ENCODE peak calls at places on chromosomes 16 and 17, in six cellular contexts. One of them, this sample, is unnamed.

GRCh38 chr17:67156269-67157199 is 88.5 kb downstream of the HELZ start:
- DNase-seq in K562: no peak
- DNase-seq in heart left ventricle: no peak
- DNase-seq in CD4-positive, CD25-positive, alpha-beta regulatory T cell: no peak
- DNase-seq in adrenal gland: no peak
- DNase-seq in prostate gland: no peak
- DNase-seq in this sample: no peak

GRCh38 chr17:14886200-14886739 is 378.9 kb downstream of the PMP22 start:
- DNase-seq in K562: peak; percentile 3
- DNase-seq in CD4-positive, CD25-positive, alpha-beta regulatory T cell: no peak
- DNase-seq in adrenal gland: no peak
- DNase-seq in heart left ventricle: no peak
- DNase-seq in prostate gland: no peak
- DNase-seq in this sample: no peak

GRCh38 chr16:75647138-75647491 is 350 bp downstream of the KARS1 start:
- DNase-seq in heart left ventricle: no peak
- DNase-seq in K562: no peak
- DNase-seq in adrenal gland: no peak
- DNase-seq in prostate gland: no peak
- DNase-seq in CD4-positive, CD25-positive, alpha-beta regulatory T cell: no peak
- DNase-seq in this sample: no peak

GRCh38 chr17:37107406-37108083 is 158.8 kb downstream of the AATF start:
- DNase-seq in K562: no peak
- DNase-seq in CD4-positive, CD25-positive, alpha-beta regulatory T cell: no peak
- DNase-seq in prostate gland: peak; percentile 88
- DNase-seq in heart left ventricle: peak; percentile 76
- DNase-seq in adrenal gland: peak; percentile 76
- DNase-seq in this sample: peak; percentile 80

GRCh38 chr16:63617990-63618763 is 1503.7 kb downstream of the CDH11 start:
- DNase-seq in adrenal gland: no peak
- DNase-seq in heart left ventricle: peak; percentile 65
- DNase-seq in K562: no peak
- DNase-seq in CD4-positive, CD25-positive, alpha-beta regulatory T cell: no peak
- DNase-seq in prostate gland: peak; percentile 47
- DNase-seq in this sample: peak; percentile 21

GRCh38 chr16:68077866-68078725 is 7.1 kb upstream of the NFATC3 start:
- DNase-seq in heart left ventricle: no peak
- DNase-seq in CD4-positive, CD25-positive, alpha-beta regulatory T cell: no peak
- DNase-seq in adrenal gland: no peak
- DNase-seq in K562: no peak
- DNase-seq in prostate gland: no peak
- DNase-seq in this sample: no peak

GRCh38 chr17:13550291-13550690 is 51.4 kb downstream of the HS3ST3A1 start:
- DNase-seq in adrenal gland: no peak
- DNase-seq in CD4-positive, CD25-positive, alpha-beta regulatory T cell: no peak
- DNase-seq in prostate gland: no peak
- DNase-seq in heart left ventricle: no peak
- DNase-seq in K562: no peak
- DNase-seq in this sample: no peak

GRCh38 chr16:48176635-48177408 is 21.0 kb upstream of the ABCC12 start:
- DNase-seq in prostate gland: no peak
- DNase-seq in K562: no peak
- DNase-seq in heart left ventricle: no peak
- DNase-seq in adrenal gland: no peak
- DNase-seq in CD4-positive, CD25-positive, alpha-beta regulatory T cell: no peak
- DNase-seq in this sample: no peak

GRCh38 chr17:1908699-1909309 is 79.0 kb downstream of the RPA1 start:
- DNase-seq in K562: peak; percentile 59
- DNase-seq in heart left ventricle: peak; percentile 61
- DNase-seq in CD4-positive, CD25-positive, alpha-beta regulatory T cell: no peak
- DNase-seq in adrenal gland: peak; percentile 76
- DNase-seq in prostate gland: peak; percentile 62
- DNase-seq in this sample: peak; percentile 65

GRCh38 chr16:85946680-85947510 is 47.9 kb downstream of the IRF8 start:
- DNase-seq in heart left ventricle: no peak
- DNase-seq in adrenal gland: no peak
- DNase-seq in prostate gland: no peak
- DNase-seq in K562: no peak
- DNase-seq in CD4-positive, CD25-positive, alpha-beta regulatory T cell: no peak
- DNase-seq in this sample: no peak

GRCh38 chr16:11681977-11682654 is 13.9 kb downstream of the SNN start:
- DNase-seq in adrenal gland: no peak
- DNase-seq in CD4-positive, CD25-positive, alpha-beta regulatory T cell: no peak
- DNase-seq in K562: no peak
- DNase-seq in heart left ventricle: no peak
- DNase-seq in prostate gland: no peak
- DNase-seq in this sample: no peak

GRCh38 chr16:58125781-58126335 is 3.3 kb downstream of the CFAP20 start:
- DNase-seq in heart left ventricle: no peak
- DNase-seq in prostate gland: no peak
- DNase-seq in CD4-positive, CD25-positive, alpha-beta regulatory T cell: no peak
- DNase-seq in K562: no peak
- DNase-seq in adrenal gland: no peak
- DNase-seq in this sample: no peak
- H3K4me3 ChIP-seq in heart left ventricle: no peak overlapping the region
- H3K4me3 ChIP-seq in prostate gland: no peak overlapping the region
- H3K4me3 ChIP-seq in CD4-positive, CD25-positive, alpha-beta regulatory T cell: peak overlapping the region; percentile 93
- H3K4me3 ChIP-seq in K562: peak overlapping the region; percentile 15
- H3K4me3 ChIP-seq in adrenal gland: no peak overlapping the region
- H3K4me3 ChIP-seq in this sample: no peak overlapping the region

DNA sequence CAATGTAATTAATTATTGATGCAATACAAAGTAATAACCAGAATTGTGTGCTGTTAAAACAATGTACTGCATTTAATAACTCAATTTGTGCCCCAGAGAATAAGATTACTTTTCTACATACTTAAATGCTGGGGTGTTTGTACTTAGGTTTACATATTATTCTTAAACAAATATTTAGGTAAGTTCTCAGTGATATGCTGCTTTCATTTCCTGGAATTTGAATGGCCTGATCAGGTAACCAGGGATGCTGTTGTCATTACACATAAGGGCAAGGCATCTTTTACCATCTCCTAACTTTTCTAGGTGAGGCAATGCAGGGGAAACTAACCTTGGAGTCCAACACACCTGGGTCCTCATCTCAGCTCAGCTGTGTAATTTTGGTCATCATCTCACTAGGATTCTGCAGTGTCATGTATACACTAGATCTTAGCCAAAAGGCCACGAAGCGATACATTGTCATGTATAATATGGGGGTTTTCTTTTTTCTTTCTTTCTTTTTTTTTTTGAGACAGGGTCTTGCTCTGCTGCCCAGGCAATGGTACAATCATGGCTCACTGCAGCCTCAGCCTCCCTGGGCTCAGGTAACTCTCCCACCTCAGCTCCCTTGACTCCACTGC is 45.2 kb downstream of the MYO1D start:
- DNase-seq in adrenal gland: no peak
- DNase-seq in CD4-positive, CD25-positive, alpha-beta regulatory T cell: no peak
- DNase-seq in heart left ventricle: no peak
- DNase-seq in prostate gland: no peak
- DNase-seq in K562: no peak
- DNase-seq in this sample: no peak
- H3K27ac ChIP-seq in adrenal gland: no peak overlapping the region
- H3K27ac ChIP-seq in CD4-positive, CD25-positive, alpha-beta regulatory T cell: no peak overlapping the region
- H3K27ac ChIP-seq in heart left ventricle: no peak overlapping the region
- H3K27ac ChIP-seq in prostate gland: no peak overlapping the region
- H3K27ac ChIP-seq in K562: no peak overlapping the region
- H3K27ac ChIP-seq in this sample: no peak overlapping the region

GRCh38 chr16:30652005-30652296 is 1.2 kb downstream of the PRR14 start:
- DNase-seq in K562: no peak
- DNase-seq in CD4-positive, CD25-positive, alpha-beta regulatory T cell: no peak
- DNase-seq in adrenal gland: no peak
- DNase-seq in prostate gland: no peak
- DNase-seq in heart left ventricle: no peak
- DNase-seq in this sample: no peak
- H3K4me3 ChIP-seq in K562: peak overlapping the region; percentile 98
- H3K4me3 ChIP-seq in CD4-positive, CD25-positive, alpha-beta regulatory T cell: peak overlapping the region; percentile 57
- H3K4me3 ChIP-seq in adrenal gland: peak overlapping the region; percentile 69
- H3K4me3 ChIP-seq in prostate gland: peak overlapping the region; percentile 75
- H3K4me3 ChIP-seq in heart left ventricle: peak overlapping the region; percentile 77
- H3K4me3 ChIP-seq in this sample: peak overlapping the region; percentile 94

GRCh38 chr17:64599827-64600226 is 62.3 kb downstream of the SMURF2 start:
- DNase-seq in prostate gland: no peak
- DNase-seq in adrenal gland: no peak
- DNase-seq in K562: peak; percentile 16
- DNase-seq in heart left ventricle: no peak
- DNase-seq in CD4-positive, CD25-positive, alpha-beta regulatory T cell: no peak
- DNase-seq in this sample: no peak

GRCh38 chr17:64599187-64599676 is 62.9 kb downstream of the SMURF2 start:
- DNase-seq in CD4-positive, CD25-positive, alpha-beta regulatory T cell: peak; percentile 5
- DNase-seq in heart left ventricle: no peak
- DNase-seq in prostate gland: no peak
- DNase-seq in adrenal gland: no peak
- DNase-seq in K562: peak; percentile 71
- DNase-seq in this sample: no peak

GRCh38 chr17:64596439-64596838 is 65.7 kb downstream of the SMURF2 start:
- DNase-seq in CD4-positive, CD25-positive, alpha-beta regulatory T cell: no peak
- DNase-seq in prostate gland: no peak
- DNase-seq in heart left ventricle: no peak
- DNase-seq in K562: no peak
- DNase-seq in adrenal gland: no peak
- DNase-seq in this sample: no peak

GRCh38 chr17:64596988-64597387 is 65.1 kb downstream of the SMURF2 start:
- DNase-seq in CD4-positive, CD25-positive, alpha-beta regulatory T cell: no peak
- DNase-seq in K562: no peak
- DNase-seq in prostate gland: no peak
- DNase-seq in adrenal gland: no peak
- DNase-seq in heart left ventricle: no peak
- DNase-seq in this sample: no peak

DNA sequence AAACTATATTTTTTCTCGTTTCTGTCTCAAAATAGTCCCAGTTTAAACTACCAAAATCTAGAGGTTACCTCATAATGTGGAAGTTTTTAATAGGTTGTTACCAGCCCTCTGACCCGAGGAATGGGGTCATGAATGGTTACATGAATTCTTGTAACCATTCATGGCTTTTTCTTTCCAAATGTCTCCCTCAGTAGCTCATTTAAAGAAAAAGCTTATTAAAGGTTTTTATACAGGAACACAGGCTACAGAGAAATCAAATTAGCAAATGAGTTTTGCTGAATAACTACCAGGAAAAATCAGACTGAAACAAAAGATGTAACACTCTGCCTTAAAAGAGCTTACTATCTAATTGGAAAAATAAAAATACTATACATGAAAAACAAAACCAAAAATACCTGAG is 63.4 kb downstream of the SMURF2 start:
- DNase-seq in adrenal gland: no peak
- DNase-seq in heart left ventricle: no peak
- DNase-seq in K562: peak; percentile 17
- DNase-seq in CD4-positive, CD25-positive, alpha-beta regulatory T cell: no peak
- DNase-seq in prostate gland: no peak
- DNase-seq in this sample: no peak
- H3K27ac ChIP-seq in adrenal gland: no peak overlapping the region
- H3K27ac ChIP-seq in heart left ventricle: no peak overlapping the region
- H3K27ac ChIP-seq in K562: peak overlapping the region; percentile 84
- H3K27ac ChIP-seq in CD4-positive, CD25-positive, alpha-beta regulatory T cell: no peak overlapping the region
- H3K27ac ChIP-seq in prostate gland: no peak overlapping the region
- H3K27ac ChIP-seq in this sample: no peak overlapping the region

GRCh38 chr16:70759666-70760065 is 41.3 kb downstream of the VAC14 start:
- DNase-seq in adrenal gland: no peak
- DNase-seq in prostate gland: no peak
- DNase-seq in CD4-positive, CD25-positive, alpha-beta regulatory T cell: no peak
- DNase-seq in K562: no peak
- DNase-seq in heart left ventricle: peak; percentile 6
- DNase-seq in this sample: peak; percentile 16
- H3K4me3 ChIP-seq in adrenal gland: no peak overlapping the region
- H3K4me3 ChIP-seq in prostate gland: no peak overlapping the region
- H3K4me3 ChIP-seq in CD4-positive, CD25-positive, alpha-beta regulatory T cell: no peak overlapping the region
- H3K4me3 ChIP-seq in K562: no peak overlapping the region
- H3K4me3 ChIP-seq in heart left ventricle: no peak overlapping the region
- H3K4me3 ChIP-seq in this sample: no peak overlapping the region

GRCh38 chr17:49016775-49017463 is 19.7 kb downstream of the IGF2BP1 start:
- DNase-seq in heart left ventricle: no peak
- DNase-seq in CD4-positive, CD25-positive, alpha-beta regulatory T cell: no peak
- DNase-seq in adrenal gland: peak; percentile 59
- DNase-seq in prostate gland: peak; percentile 21
- DNase-seq in K562: no peak
- DNase-seq in this sample: peak; percentile 72
- H3K27ac ChIP-seq in heart left ventricle: no peak overlapping the region
- H3K27ac ChIP-seq in CD4-positive, CD25-positive, alpha-beta regulatory T cell: no peak overlapping the region
- H3K27ac ChIP-seq in adrenal gland: no peak overlapping the region
- H3K27ac ChIP-seq in prostate gland: no peak overlapping the region
- H3K27ac ChIP-seq in K562: no peak overlapping the region
- H3K27ac ChIP-seq in this sample: no peak overlapping the region

DNA sequence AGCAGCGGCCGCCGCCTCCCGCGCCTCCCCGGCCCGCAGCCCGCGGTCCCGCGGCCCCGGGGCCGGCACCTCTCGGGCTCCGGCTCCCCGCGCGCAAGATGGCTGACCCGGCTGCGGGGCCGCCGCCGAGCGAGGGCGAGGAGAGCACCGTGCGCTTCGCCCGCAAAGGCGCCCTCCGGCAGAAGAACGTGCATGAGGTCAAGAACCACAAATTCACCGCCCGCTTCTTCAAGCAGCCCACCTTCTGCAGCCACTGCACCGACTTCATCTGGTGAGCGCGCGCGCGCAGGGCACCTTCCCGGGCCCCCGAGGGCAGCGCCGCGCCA is 258 bp downstream of the PRKCB start:
- DNase-seq in heart left ventricle: no peak
- DNase-seq in prostate gland: no peak
- DNase-seq in K562: no peak
- DNase-seq in CD4-positive, CD25-positive, alpha-beta regulatory T cell: no peak
- DNase-seq in adrenal gland: no peak
- DNase-seq in this sample: no peak
- H3K4me3 ChIP-seq in heart left ventricle: peak overlapping the region; percentile 23
- H3K4me3 ChIP-seq in prostate gland: peak overlapping the region; percentile 30
- H3K4me3 ChIP-seq in K562: peak overlapping the region; percentile 87
- H3K4me3 ChIP-seq in CD4-positive, CD25-positive, alpha-beta regulatory T cell: no peak overlapping the region
- H3K4me3 ChIP-seq in adrenal gland: no peak overlapping the region
- H3K4me3 ChIP-seq in this sample: peak overlapping the region; percentile 54